ENCODE peak calls at places on chromosome 4, in six cellular contexts. P is sigmoid colon; G is CD8-positive, alpha-beta T cell; Y is fibroblast of lung; S is cardiac muscle cell; C is IMR-90. B is an unnamed sample.

GRCh38 chr4:178917756-178918155 is 1475.5 kb upstream of the AGA start:
- DNase-seq in P (no peak), G (no peak), Y (no peak), S (no peak), C (no peak), B (peak; percentile 32)

GRCh38 chr4:1494416-1495315 is 88.4 kb upstream of the NKX1-1 start:
- DNase-seq in P (peak; percentile 55), G (no peak), Y (no peak), S (no peak), C (no peak), B (peak; percentile 49)

GRCh38 chr4:91963489-91963888 is 340.3 kb upstream of the GRID2 start:
- DNase-seq in P (no peak), G (no peak), Y (peak; percentile 67), S (peak; percentile 67), C (peak; percentile 72), B (no peak)

GRCh38 chr4:8820178-8821102 is 51.2 kb downstream of the HMX1 start:
- DNase-seq in P (peak; percentile 32), G (no peak), Y (no peak), S (no peak), C (no peak), B (peak; percentile 24)

GRCh38 chr4:3873446-3874415 is 107.5 kb downstream of the ADRA2C start:
- DNase-seq in P (peak; percentile 64), G (no peak), Y (no peak), S (no peak), C (no peak), B (peak; percentile 91)

GRCh38 chr4:123984881-123985280 is 588.3 kb downstream of the SPRY1 start:
- DNase-seq in P (peak; percentile 67), G (no peak), Y (peak; percentile 18), S (no peak), C (no peak), B (no peak)

GRCh38 chr4:110669663-110670062 is 46.8 kb upstream of the PITX2 start:
- DNase-seq in P (no peak), G (no peak), Y (no peak), S (no peak), C (no peak), B (no peak)

GRCh38 chr4:5753766-5754528 is 42.9 kb downstream of the EVC start:
- DNase-seq in P (no peak), G (no peak), Y (peak; percentile 87), S (peak; percentile 91), C (peak; percentile 97), B (no peak)

GRCh38 chr4:107721436-107722090 is 1.5 kb upstream of the PAPSS1 start:
- DNase-seq in P (no peak), G (peak; percentile 45), Y (no peak), S (no peak), C (no peak), B (peak; percentile 60)

GRCh38 chr4:176321589-176321988 is 1.8 kb downstream of the SPCS3 start:
- DNase-seq in P (no peak), G (no peak), Y (no peak), S (no peak), C (no peak), B (no peak)

GRCh38 chr4:87497141-87497540 is 32.0 kb downstream of the SPARCL1 start:
- DNase-seq in P (no peak), G (no peak), Y (no peak), S (no peak), C (no peak), B (peak; percentile 19)

GRCh38 chr4:150078996-150079581 is 844 bp downstream of the DCLK2 start:
- DNase-seq in P (peak; percentile 77), G (no peak), Y (peak; percentile 46), S (peak; percentile 29), C (peak; percentile 40), B (peak; percentile 74)

GRCh38 chr4:105060628-105061027 is 86.0 kb upstream of the TET2 start:
- DNase-seq in P (no peak), G (no peak), Y (no peak), S (peak; percentile 24), C (peak; percentile 31), B (no peak)

GRCh38 chr4:117137143-117137542 is 51.8 kb upstream of the TRAM1L1 start:
- DNase-seq in P (no peak), G (no peak), Y (peak; percentile 92), S (peak; percentile 50), C (peak; percentile 97), B (no peak)

GRCh38 chr4:138910914-138911336 is 104.7 kb upstream of the NOCT start:
- DNase-seq in P (peak; percentile 81), G (no peak), Y (peak; percentile 90), S (peak; percentile 93), C (peak; percentile 86), B (peak; percentile 38)

GRCh38 chr4:182337366-182337765 is 94.2 kb downstream of the TENM3 start:
- DNase-seq in P (no peak), G (no peak), Y (peak; percentile 29), S (no peak), C (peak; percentile 8), B (no peak)

GRCh38 chr4:4851081-4851480 is 8.4 kb upstream of the MSX1 start:
- DNase-seq in P (peak; percentile 55), G (no peak), Y (no peak), S (no peak), C (no peak), B (no peak)

GRCh38 chr4:186700746-186701145 is 22.9 kb downstream of the FAT1 start:
- DNase-seq in P (peak; percentile 91), G (no peak), Y (peak; percentile 84), S (peak; percentile 86), C (peak; percentile 76), B (no peak)

GRCh38 chr4:152738812-152739211 is 40.7 kb downstream of the TIGD4 start:
- DNase-seq in P (no peak), G (no peak), Y (peak; percentile 12), S (peak; percentile 37), C (peak; percentile 3), B (no peak)

DNA sequence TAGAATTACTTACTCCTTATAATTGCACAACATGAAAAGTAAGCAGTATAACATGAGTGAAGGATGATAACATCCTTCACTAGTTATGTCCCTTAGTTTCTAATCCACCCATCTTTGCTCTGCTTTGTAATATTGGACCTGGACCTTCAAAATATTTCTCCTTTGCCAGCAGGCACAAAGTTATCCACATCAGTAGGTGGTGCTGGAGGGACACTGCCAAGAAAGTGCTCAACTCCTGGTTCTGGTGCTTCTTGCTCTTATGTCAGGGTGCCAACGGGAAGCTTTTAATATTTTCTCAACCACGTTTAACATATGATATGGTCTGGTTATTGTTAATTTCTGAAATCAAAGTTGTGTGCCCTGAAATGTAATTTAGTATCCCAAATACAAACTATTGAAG is 49.1 kb downstream of the TMEM165 start:
- DNase-seq in P (no peak), G (no peak), Y (peak; percentile 61), S (peak; percentile 42), C (peak; percentile 51), B (no peak)
- H3K36me3 ChIP-seq in P (peaks cover 70% of the 10 kb centered on the region), G (no peaks in the 10 kb centered on the region), Y (peaks cover 4% of the 10 kb centered on the region), S (peaks cover 71% of the 10 kb centered on the region), C (peaks cover 14% of the 10 kb centered on the region), B (peaks cover 8% of the 10 kb centered on the region)

GRCh38 chr4:95541889-95542607 is 6.7 kb downstream of the UNC5C start:
- DNase-seq in P (no peak), G (no peak), Y (no peak), S (no peak), C (no peak), B (no peak)
- H3K4me3 ChIP-seq in P (no peak overlapping the region), G (no peak overlapping the region), Y (peak overlapping the region; percentile 7), S (no peak overlapping the region), C (no peak overlapping the region), B (no peak overlapping the region)

GRCh38 chr4:25399502-25399901 is 22.4 kb downstream of the ANAPC4 start:
- DNase-seq in P (no peak), G (no peak), Y (no peak), S (no peak), C (no peak), B (no peak)
- H3K36me3 ChIP-seq in P (peaks cover 97% of the 10 kb centered on the region), G (peaks cover 40% of the 10 kb centered on the region), Y (peaks cover 1% of the 10 kb centered on the region), S (peaks cover 41% of the 10 kb centered on the region), C (peaks cover 24% of the 10 kb centered on the region), B (peaks cover 12% of the 10 kb centered on the region)

GRCh38 chr4:143443728-143444127 is 69.8 kb upstream of the SMARCA5 start:
- DNase-seq in P (no peak), G (no peak), Y (no peak), S (no peak), C (no peak), B (no peak)
- H3K4me3 ChIP-seq in P (no peak overlapping the region), G (no peak overlapping the region), Y (no peak overlapping the region), S (no peak overlapping the region), C (no peak overlapping the region), B (no peak overlapping the region)

GRCh38 chr4:39893693-39894072 is 84.0 kb downstream of the PDS5A start:
- DNase-seq in P (no peak), G (no peak), Y (no peak), S (no peak), C (no peak), B (no peak)
- H3K36me3 ChIP-seq in P (peaks cover 91% of the 10 kb centered on the region), G (peaks cover 17% of the 10 kb centered on the region), Y (no peaks in the 10 kb centered on the region), S (peaks cover 56% of the 10 kb centered on the region), C (peaks cover 35% of the 10 kb centered on the region), B (peaks cover 6% of the 10 kb centered on the region)

B was measured in H7.